ENCODE peak calls at places on chromosomes 5 and 9, in five cellular contexts. J is A549, R is vagina, I is HFF-Myc, Y is fibroblast of pulmonary artery. N is an unnamed sample.

GRCh38 chr5:180139731-180140626 is 68.4 kb upstream of the RNF130 start:
- DNase-seq in J (no peak), R (peak; percentile 75), I (no peak), Y (no peak), N (no peak)

GRCh38 chr5:17190242-17190778 is 27.1 kb upstream of the BASP1 start:
- DNase-seq in J (peak; percentile 33), R (peak; percentile 92), I (no peak), Y (peak; percentile 92), N (peak; percentile 83)

GRCh38 chr5:181160144-181160754 is 12.9 kb downstream of the OR2V2 start:
- DNase-seq in J (peak; percentile 87), R (no peak), I (no peak), Y (peak; percentile 33), N (peak; percentile 42)

GRCh38 chr5:145936401-145937131 is at the start of gene SH3RF2:
- DNase-seq in J (peak; percentile 88), R (no peak), I (no peak), Y (peak; percentile 64), N (peak; percentile 96)

GRCh38 chr5:154844800-154845199 is 5.6 kb downstream of the FAXDC2 start:
- DNase-seq in J (no peak), R (no peak), I (no peak), Y (no peak), N (no peak)

GRCh38 chr5:67971223-67971830 is 244.2 kb upstream of the PIK3R1 start:
- DNase-seq in J (no peak), R (no peak), I (no peak), Y (peak; percentile 92), N (peak; percentile 52)

GRCh38 chr5:90606539-90606938 is 47.9 kb downstream of the ADGRV1 start:
- DNase-seq in J (no peak), R (no peak), I (no peak), Y (no peak), N (peak; percentile 40)

GRCh38 chr9:68443560-68443959 is 87.1 kb downstream of the PGM5 start:
- DNase-seq in J (no peak), R (no peak), I (no peak), Y (no peak), N (no peak)

GRCh38 chr5:173123416-173123815 is 20.9 kb upstream of the BNIP1 start:
- DNase-seq in J (no peak), R (no peak), I (no peak), Y (peak; percentile 71), N (no peak)

GRCh38 chr5:89204766-89205165 is 321.8 kb upstream of the MEF2C start:
- DNase-seq in J (no peak), R (no peak), I (no peak), Y (no peak), N (no peak)

GRCh38 chr5:141412853-141413539 is at the start of gene PCDHGA10:
- DNase-seq in J (no peak), R (no peak), I (no peak), Y (peak; percentile 84), N (peak; percentile 37)

GRCh38 chr9:130030821-130031481 is 12.0 kb downstream of the FNBP1 start:
- DNase-seq in J (no peak), R (no peak), I (no peak), Y (no peak), N (no peak)

GRCh38 chr5:83701886-83702285 is 18.8 kb downstream of the HAPLN1 start:
- DNase-seq in J (no peak), R (no peak), I (no peak), Y (peak; percentile 26), N (no peak)

GRCh38 chr5:143399616-143400540 is 3.6 kb downstream of the NR3C1 start:
- DNase-seq in J (no peak), R (no peak), I (no peak), Y (no peak), N (no peak)

GRCh38 chr5:6365977-6366590 is 12.3 kb downstream of the MED10 start:
- DNase-seq in J (no peak), R (peak; percentile 71), I (no peak), Y (no peak), N (no peak)

GRCh38 chr5:147509041-147509709 is 693 bp downstream of the DPYSL3 start:
- DNase-seq in J (no peak), R (no peak), I (no peak), Y (no peak), N (no peak)

GRCh38 chr5:7382588-7382987 is 13.3 kb upstream of the ADCY2 start:
- DNase-seq in J (no peak), R (no peak), I (no peak), Y (no peak), N (no peak)

GRCh38 chr5:141717043-141717442 is 35.0 kb upstream of the ARAP3 start:
- DNase-seq in J (no peak), R (no peak), I (no peak), Y (no peak), N (no peak)

GRCh38 chr9:108225371-108225905 is 630.3 kb downstream of the ACTL7B start:
- DNase-seq in J (no peak), R (no peak), I (no peak), Y (no peak), N (no peak)

GRCh38 chr9:4262735-4263141 is 37.1 kb downstream of the GLIS3 start:
- DNase-seq in J (peak; percentile 51), R (no peak), I (peak; percentile 78), Y (peak; percentile 82), N (peak; percentile 58)

GRCh38 chr9:93097496-93098205 is 1.6 kb downstream of the CARD19 start:
- DNase-seq in J (no peak), R (no peak), I (no peak), Y (no peak), N (no peak)

GRCh38 chr9:120689860-120690259 is 24.4 kb downstream of the MEGF9 start:
- DNase-seq in J (no peak), R (no peak), I (no peak), Y (peak; percentile 30), N (peak; percentile 46)

GRCh38 chr5:74017112-74017511 is 391.1 kb downstream of the ARHGEF28 start:
- DNase-seq in J (no peak), R (no peak), I (no peak), Y (no peak), N (no peak)

GRCh38 chr5:144390133-144390532 is 219.5 kb downstream of the KCTD16 start:
- DNase-seq in J (peak; percentile 3), R (no peak), I (no peak), Y (peak; percentile 15), N (peak; percentile 4)

DNA sequence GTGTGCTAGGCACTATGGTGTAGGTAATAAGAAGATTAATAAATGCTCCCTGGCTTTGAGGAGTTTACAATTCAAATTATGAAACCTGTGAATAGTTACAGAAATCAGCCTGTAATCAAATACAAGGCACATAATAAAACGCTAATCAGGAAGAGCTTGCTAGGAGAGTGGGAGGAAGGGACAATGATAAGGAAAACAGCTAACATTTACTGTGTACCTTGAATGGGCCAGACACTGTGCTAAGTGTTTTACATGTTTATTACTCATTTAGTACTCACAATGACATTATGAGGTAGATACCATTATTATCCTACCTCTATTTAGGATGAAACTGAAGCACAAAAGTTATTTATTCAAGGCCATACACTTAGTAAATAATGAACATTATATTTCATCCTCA is 36.1 kb downstream of the AFF4 start:
- DNase-seq in J (no peak), R (no peak), I (no peak), Y (no peak), N (no peak)
- TF ChIP-seq CTCF in J (no peak), R (no peak), I (no peak), Y (no peak), N (no peak)

GRCh38 chr5:149381261-149381985 is 2.3 kb upstream of the IL17B start:
- DNase-seq in J (no peak), R (no peak), I (no peak), Y (no peak), N (no peak)

GRCh38 chr5:149383399-149383798 is 4.3 kb upstream of the IL17B start:
- DNase-seq in J (no peak), R (no peak), I (no peak), Y (no peak), N (no peak)

GRCh38 chr5:149380466-149381121 is 1.5 kb upstream of the IL17B start:
- DNase-seq in J (no peak), R (no peak), I (no peak), Y (no peak), N (no peak)

GRCh38 chr5:149381986-149382338 is 2.9 kb upstream of the IL17B start:
- DNase-seq in J (peak; percentile 86), R (no peak), I (no peak), Y (peak; percentile 81), N (peak; percentile 62)

GRCh38 chr5:149382517-149383220 is 3.6 kb upstream of the IL17B start:
- DNase-seq in J (no peak), R (no peak), I (no peak), Y (no peak), N (no peak)
- H3K4me3 ChIP-seq in J (no peak overlapping the region), R (peak overlapping the region; percentile 18), I (no peak overlapping the region), Y (no peak overlapping the region), N (no peak overlapping the region)

GRCh38 chr5:111680737-111681413 is 76.1 kb downstream of the NREP start:
- DNase-seq in J (peak; percentile 49), R (no peak), I (peak; percentile 95), Y (peak; percentile 98), N (peak; percentile 14)

GRCh38 chr5:111681414-111681790 is 75.6 kb downstream of the NREP start:
- DNase-seq in J (no peak), R (no peak), I (no peak), Y (no peak), N (no peak)

GRCh38 chr5:111689576-111689975 is 67.4 kb downstream of the NREP start:
- DNase-seq in J (no peak), R (no peak), I (no peak), Y (no peak), N (no peak)

GRCh38 chr5:111681791-111682190 is 75.2 kb downstream of the NREP start:
- DNase-seq in J (no peak), R (no peak), I (no peak), Y (peak; percentile 45), N (no peak)

DNA sequence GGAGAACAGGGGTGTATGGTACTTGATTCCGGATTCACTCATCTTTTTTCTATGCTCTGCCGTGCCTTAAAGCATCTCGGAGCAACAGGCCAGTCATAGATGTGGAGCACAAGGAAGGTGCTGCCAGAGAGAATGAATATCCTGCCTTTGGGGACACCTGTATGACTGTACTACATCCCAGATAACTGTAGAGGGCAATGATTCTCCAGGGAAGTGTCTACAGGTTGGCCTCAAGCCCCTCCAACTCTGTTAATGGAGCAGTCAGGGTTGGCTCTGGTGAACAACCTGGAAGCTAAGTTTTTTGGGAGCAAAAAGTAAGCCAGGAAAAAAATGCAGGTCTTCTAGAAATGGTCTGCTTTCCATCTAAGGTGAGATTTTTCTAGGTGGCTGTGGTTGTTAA is 71.0 kb downstream of the NREP start:
- DNase-seq in J (peak; percentile 9), R (no peak), I (no peak), Y (no peak), N (peak; percentile 7)
- TF ChIP-seq CTCF in J (peak; percentile 24), R (no peak), I (peak; percentile 8), Y (no peak), N (peak; percentile 30)

DNA sequence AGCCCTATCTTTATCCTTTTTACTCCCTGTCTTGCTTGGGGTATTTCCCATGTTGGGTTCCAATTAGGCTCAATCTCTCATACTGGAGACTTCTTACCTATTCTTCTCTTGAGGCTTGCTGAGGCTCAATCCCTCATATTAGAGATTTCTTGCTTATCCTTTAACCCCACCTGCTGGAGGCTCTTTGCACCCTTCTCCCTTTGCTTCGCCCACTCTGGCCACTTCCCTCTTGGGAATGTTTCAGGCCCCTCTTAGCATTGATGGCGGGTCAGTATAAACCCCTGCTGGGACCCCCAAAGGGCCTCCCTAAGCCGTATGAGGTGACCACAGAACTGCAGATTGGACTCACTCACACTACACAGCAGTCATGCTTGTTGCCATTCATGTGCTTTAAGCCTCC is 69.3 kb upstream of the CDK20 start:
- DNase-seq in J (no peak), R (no peak), I (no peak), Y (no peak), N (no peak)
- H3K4me3 ChIP-seq in J (no peak overlapping the region), R (no peak overlapping the region), I (no peak overlapping the region), Y (no peak overlapping the region), N (no peak overlapping the region)

GRCh38 chr9:134399435-134400056 is 73.3 kb downstream of the RXRA start:
- DNase-seq in J (no peak), R (no peak), I (no peak), Y (peak; percentile 62), N (peak; percentile 58)
- TF ChIP-seq CTCF in J (peak; percentile 36), R (no peak), I (peak; percentile 64), Y (peak; percentile 65), N (peak; percentile 63)